ENCODE peak calls at places on chromosomes 12 and 14, in nine cellular contexts. K is GM06990, X is thoracic aorta, G is adrenal gland, O is AG10803, N is right lobe of liver, F is dorsolateral prefrontal cortex, T is fibroblast of pulmonary artery, C is esophagus squamous epithelium. Z is an unnamed sample.

GRCh38 chr14:89014570-89014847 is 190.1 kb downstream of the TTC8 start:
- DNase-seq in F (no peak), K (no peak), T (no peak), C (no peak), N (no peak), X (no peak), G (no peak), O (no peak), Z (no peak)

GRCh38 chr12:996881-997280 is 5.9 kb downstream of the ERC1 start:
- DNase-seq in N (no peak), K (no peak), C (no peak), G (no peak), X (no peak), T (no peak), F (no peak), O (no peak), Z (no peak)

GRCh38 chr12:85872497-85873091 is 1.5 kb upstream of the NTS start:
- DNase-seq in C (no peak), F (no peak), N (no peak), K (peak; percentile 9), X (no peak), O (peak; percentile 67), T (peak; percentile 80), G (no peak), Z (peak; percentile 84)

GRCh38 chr14:104953896-104954656 is 24.1 kb downstream of the AHNAK2 start:
- DNase-seq in K (no peak), C (no peak), X (no peak), O (no peak), N (peak; percentile 43), T (no peak), G (no peak), F (no peak), Z (no peak)

GRCh38 chr14:50242566-50243288 is 11.3 kb upstream of the SOS2 start:
- DNase-seq in F (no peak), T (no peak), G (no peak), K (no peak), O (no peak), C (no peak), N (no peak), X (no peak), Z (no peak)

GRCh38 chr12:78501825-78502224 is 362.7 kb upstream of the SYT1 start:
- DNase-seq in G (no peak), O (no peak), T (no peak), C (no peak), K (no peak), N (no peak), X (no peak), F (no peak), Z (no peak)

GRCh38 chr12:91021076-91021475 is 16.3 kb upstream of the EPYC start:
- DNase-seq in T (no peak), F (no peak), C (no peak), G (no peak), K (no peak), N (no peak), O (no peak), X (no peak), Z (no peak)

GRCh38 chr12:123121670-123122069 is 29.2 kb downstream of the PITPNM2 start:
- DNase-seq in C (no peak), N (no peak), O (no peak), F (no peak), G (no peak), T (no peak), K (no peak), X (no peak), Z (no peak)

GRCh38 chr14:58196198-58196597 is 3.8 kb upstream of the ACTR10 start:
- DNase-seq in C (no peak), N (no peak), K (no peak), X (no peak), T (no peak), F (no peak), O (no peak), G (no peak), Z (no peak)

GRCh38 chr12:98397323-98398105 is 117.9 kb upstream of the TMPO start:
- DNase-seq in O (peak; percentile 67), X (no peak), G (peak; percentile 81), C (peak; percentile 8), T (peak; percentile 84), F (peak; percentile 82), K (peak; percentile 65), N (peak; percentile 82), Z (peak; percentile 85)
- TF ChIP-seq CTCF in O (peak; percentile 91), X (peak; percentile 86), G (peak; percentile 82), C (peak; percentile 88), T (peak; percentile 85), F (peak; percentile 94), K (peak; percentile 88), N (peak; percentile 93), Z (peak; percentile 87)

DNA sequence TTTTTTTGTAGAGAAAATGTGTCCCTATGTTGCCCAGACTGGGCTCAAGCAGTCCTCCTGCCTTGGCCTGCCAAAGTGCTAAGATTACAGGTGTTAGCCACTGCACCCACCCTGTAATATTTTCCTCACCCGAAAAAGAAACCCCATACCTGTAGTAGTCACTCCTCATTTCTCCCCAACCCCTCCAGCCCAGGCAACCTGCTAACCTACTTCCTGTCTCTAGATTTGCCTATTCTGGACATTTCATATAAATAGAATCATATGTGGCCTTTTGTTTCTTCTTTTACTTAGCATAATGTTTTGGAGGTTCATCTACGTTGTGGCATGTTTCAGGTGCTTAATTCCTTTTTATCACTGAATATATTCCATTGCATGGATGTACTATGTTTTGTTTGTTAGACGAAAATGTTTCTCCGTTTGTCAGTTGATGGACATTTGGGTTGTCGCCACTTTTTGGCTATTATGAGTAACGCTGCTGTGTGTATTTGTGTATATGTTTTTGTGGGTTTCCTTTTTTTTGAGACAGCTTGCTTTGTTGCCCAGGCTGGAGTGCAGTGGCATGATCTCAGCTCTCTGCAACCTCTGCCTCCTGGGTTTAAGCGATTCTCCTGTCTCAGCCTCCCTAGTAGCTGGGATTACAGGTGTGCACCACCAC is 6.2 kb downstream of the ANKRD13A start:
- DNase-seq in F (no peak), C (no peak), O (no peak), G (no peak), N (no peak), K (no peak), T (no peak), X (no peak), Z (no peak)
- H3K4me3 ChIP-seq in F (no peak overlapping the region), C (no peak overlapping the region), O (no peak overlapping the region), G (no peak overlapping the region), N (no peak overlapping the region), K (peak overlapping the region; percentile 26), T (no peak overlapping the region), X (no peak overlapping the region), Z (no peak overlapping the region)

GRCh38 chr12:12976366-12976765 is 23.7 kb downstream of the HEBP1 start:
- DNase-seq in T (peak; percentile 95), C (no peak), K (no peak), X (peak; percentile 31), F (no peak), N (no peak), O (peak; percentile 94), G (peak; percentile 54), Z (peak; percentile 96)
- TF ChIP-seq CTCF in T (no peak), C (no peak), K (no peak), X (no peak), F (no peak), N (no peak), O (no peak), G (no peak), Z (no peak)

DNA sequence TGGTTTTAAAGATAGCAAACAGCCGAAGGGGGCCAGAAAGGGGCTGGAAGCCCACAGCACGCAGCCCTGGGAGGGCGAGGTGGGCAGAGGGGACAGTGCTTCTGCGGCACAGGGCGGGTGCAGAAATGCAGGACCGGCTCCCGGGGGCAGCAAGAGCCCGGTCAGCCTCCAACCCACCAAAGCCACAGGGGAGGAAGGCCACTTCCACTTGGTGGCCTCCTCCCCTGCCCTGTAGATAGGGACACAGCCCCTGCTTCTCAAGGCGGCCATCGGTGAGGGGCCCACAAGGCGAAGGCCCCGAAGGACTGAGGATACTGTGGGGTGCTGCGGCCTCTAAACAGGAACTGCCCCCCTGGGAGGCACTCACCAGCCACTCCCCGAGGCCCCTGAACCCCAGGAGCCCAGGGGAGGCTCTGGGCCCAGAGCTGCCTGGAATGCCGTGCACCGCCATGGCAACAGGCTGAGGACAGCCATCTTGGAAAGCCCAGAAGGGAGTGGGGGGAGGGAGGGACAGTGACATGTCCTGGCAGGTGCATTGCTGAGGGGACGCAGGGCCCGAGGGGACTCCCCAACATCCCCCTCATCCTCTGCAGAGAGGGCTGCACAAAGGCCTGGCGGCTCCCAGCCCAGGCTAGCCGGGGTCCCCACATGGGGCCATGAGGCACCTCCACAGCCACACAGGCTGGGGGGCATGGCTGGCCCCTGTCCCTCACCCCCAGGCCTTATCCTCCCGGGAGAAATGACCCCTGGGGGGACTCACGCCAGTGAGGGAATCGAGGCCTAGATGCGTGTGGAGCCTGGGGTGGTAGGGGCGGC is 114.6 kb downstream of the NCOR2 start:
- DNase-seq in X (no peak), G (no peak), T (no peak), N (no peak), O (no peak), F (no peak), K (no peak), C (no peak), Z (no peak)
- H3K4me3 ChIP-seq in X (peak overlapping the region; percentile 28), G (no peak overlapping the region), T (no peak overlapping the region), N (no peak overlapping the region), O (no peak overlapping the region), F (no peak overlapping the region), K (peak overlapping the region; percentile 51), C (peak overlapping the region; percentile 39), Z (no peak overlapping the region)

GRCh38 chr12:79547735-79548347 is 142.9 kb downstream of the PAWR start:
- DNase-seq in G (peak; percentile 51), O (peak; percentile 77), N (no peak), X (no peak), T (peak; percentile 79), C (no peak), F (peak; percentile 35), K (no peak), Z (peak; percentile 89)

GRCh38 chr12:79548525-79548924 is 142.2 kb downstream of the PAWR start:
- DNase-seq in T (no peak), C (no peak), X (no peak), G (no peak), F (no peak), O (no peak), K (no peak), N (no peak), Z (no peak)

GRCh38 chr12:79546461-79547043 is 144.2 kb downstream of the PAWR start:
- DNase-seq in X (no peak), N (no peak), T (peak; percentile 17), O (no peak), C (no peak), F (no peak), K (no peak), G (no peak), Z (peak; percentile 30)

GRCh38 chr12:79549531-79550271 is 141.1 kb downstream of the PAWR start:
- DNase-seq in G (no peak), K (no peak), O (peak; percentile 25), N (no peak), T (peak; percentile 68), X (no peak), F (no peak), C (no peak), Z (peak; percentile 83)

GRCh38 chr12:79547044-79547734 is 143.6 kb downstream of the PAWR start:
- DNase-seq in C (no peak), T (peak; percentile 69), G (no peak), F (no peak), K (no peak), N (no peak), X (no peak), O (peak; percentile 94), Z (peak; percentile 82)
- TF ChIP-seq CTCF in C (no peak), T (no peak), G (no peak), F (no peak), K (no peak), N (no peak), X (no peak), O (no peak), Z (no peak)